ENCODE peak calls at places on chromosomes 3 and 15, in eight cellular contexts. G, W, V, O, H, X, B and Y are unnamed samples.

GRCh38 chr3:14741510-14741909 is 66.6 kb downstream of the C3orf20 start:
- DNase-seq in G (no peak), W (no peak), V (no peak), O (no peak), H (no peak), X (no peak), B (no peak), Y (no peak)

GRCh38 chr15:31222769-31223345 is 103.8 kb upstream of the KLF13 start:
- DNase-seq in G (no peak), W (no peak), V (no peak), O (no peak), H (no peak), X (no peak), B (no peak), Y (no peak)

GRCh38 chr15:67968564-67969440 is 85.3 kb upstream of the PIAS1 start:
- DNase-seq in G (no peak), W (no peak), V (no peak), O (no peak), H (no peak), X (no peak), B (no peak), Y (no peak)

GRCh38 chr15:78763796-78764241 is 47.4 kb downstream of the ADAMTS7 start:
- DNase-seq in G (no peak), W (no peak), V (no peak), O (no peak), H (no peak), X (peak), B (no peak), Y (no peak)

GRCh38 chr3:67362686-67363085 is 291.7 kb downstream of the SUCLG2 start:
- DNase-seq in G (no peak), W (no peak), V (no peak), O (no peak), H (no peak), X (no peak), B (no peak), Y (no peak)

GRCh38 chr3:159818399-159818798 is 170.2 kb upstream of the IL12A start:
- DNase-seq in G (no peak), W (no peak), V (no peak), O (no peak), H (no peak), X (no peak), B (no peak), Y (no peak)

GRCh38 chr3:190780524-190780923 is 82.0 kb downstream of the GMNC start:
- DNase-seq in G (no peak), W (no peak), V (no peak), O (no peak), H (no peak), X (no peak), B (no peak), Y (no peak)

GRCh38 chr3:23490459-23490858 is 287.3 kb downstream of the UBE2E2 start:
- DNase-seq in G (no peak), W (no peak), V (peak), O (peak), H (peak), X (no peak), B (peak), Y (no peak)

GRCh38 chr15:99963096-99963825 is 230.0 kb upstream of the LYSMD4 start:
- DNase-seq in G (no peak), W (no peak), V (no peak), O (no peak), H (no peak), X (peak), B (peak), Y (no peak)

GRCh38 chr3:62110801-62111200 is 262.5 kb downstream of the FEZF2 start:
- DNase-seq in G (no peak), W (no peak), V (no peak), O (no peak), H (no peak), X (no peak), B (peak), Y (no peak)

GRCh38 chr15:23866832-23867231 is 179.7 kb upstream of the NDN start:
- DNase-seq in G (peak), W (no peak), V (no peak), O (peak), H (no peak), X (no peak), B (no peak), Y (no peak)

DNA sequence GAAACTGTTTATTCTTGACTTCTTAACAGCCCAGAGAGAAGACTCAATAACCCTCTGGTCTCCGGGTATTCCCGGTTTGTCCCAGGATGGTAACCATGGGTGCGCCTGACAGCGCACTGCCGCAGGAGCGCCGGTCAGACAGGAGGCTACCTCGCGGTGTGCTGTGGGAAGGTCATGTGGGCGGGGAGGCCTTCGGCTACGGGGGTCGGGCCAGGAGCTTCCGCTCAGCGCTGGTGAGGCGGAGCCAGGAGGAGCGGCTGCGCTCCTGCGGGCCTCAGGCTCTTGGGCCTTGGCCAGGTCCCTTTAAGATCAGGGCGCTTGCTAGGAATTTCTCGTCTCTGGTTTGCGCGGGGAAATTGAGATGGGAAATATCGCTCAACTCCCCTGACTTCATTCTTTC is 182.3 kb upstream of the NDN start:
- DNase-seq in G (no peak), W (no peak), V (peak), O (no peak), H (no peak), X (peak), B (no peak), Y (no peak)
- H3K4me3 ChIP-seq in G (no peak), W (no peak), V (no peak), O (no peak), H (no peak), X (no peak), B (no peak), Y (no peak)

DNA sequence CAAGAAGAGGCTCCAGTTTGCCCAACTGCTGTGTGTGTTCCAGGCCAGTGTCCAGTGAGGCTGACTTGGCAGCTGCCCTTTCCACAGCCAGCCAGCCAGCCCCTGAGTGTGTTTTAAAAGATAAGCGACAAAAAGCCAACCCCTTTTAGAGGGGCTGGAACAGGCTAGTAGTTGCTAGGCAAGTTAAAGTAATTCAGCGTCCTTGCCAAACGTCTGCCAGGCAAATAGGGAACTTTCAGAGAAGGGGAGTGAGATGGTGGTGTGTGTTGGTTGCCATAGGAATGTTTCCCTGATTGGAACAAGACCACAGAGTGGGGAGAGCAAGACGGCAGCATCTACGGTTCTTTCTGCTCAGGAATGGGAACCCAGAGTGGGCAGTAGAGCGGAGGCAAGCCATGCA is 86.3 kb downstream of the TMEM108 start:
- DNase-seq in G (no peak), W (no peak), V (peak), O (no peak), H (no peak), X (no peak), B (peak), Y (no peak)
- H3K4me3 ChIP-seq in G (no peak), W (no peak), V (no peak), O (no peak), H (no peak), X (no peak), B (no peak), Y (no peak)

GRCh38 chr3:148203263-148204010 is 494.3 kb upstream of the AGTR1 start:
- DNase-seq in G (no peak), W (no peak), V (no peak), O (peak), H (no peak), X (no peak), B (peak), Y (no peak)
- H3K4me3 ChIP-seq in G (no peak), W (no peak), V (no peak), O (peak), H (peak), X (no peak), B (no peak), Y (no peak)

GRCh38 chr15:96054606-96055005 is 275.9 kb upstream of the NR2F2 start:
- DNase-seq in G (no peak), W (no peak), V (no peak), O (no peak), H (no peak), X (no peak), B (no peak), Y (no peak)

GRCh38 chr15:96053039-96054021 is 277.2 kb upstream of the NR2F2 start:
- DNase-seq in G (no peak), W (no peak), V (peak), O (peak), H (no peak), X (peak), B (peak), Y (no peak)

GRCh38 chr15:96052154-96052553 is 278.3 kb upstream of the NR2F2 start:
- DNase-seq in G (no peak), W (no peak), V (no peak), O (no peak), H (no peak), X (no peak), B (no peak), Y (no peak)

GRCh38 chr15:96052572-96053038 is 277.9 kb upstream of the NR2F2 start:
- DNase-seq in G (no peak), W (no peak), V (no peak), O (no peak), H (no peak), X (no peak), B (no peak), Y (no peak)

GRCh38 chr15:96054029-96054428 is 276.5 kb upstream of the NR2F2 start:
- DNase-seq in G (no peak), W (no peak), V (no peak), O (no peak), H (no peak), X (no peak), B (no peak), Y (no peak)
- H3K4me3 ChIP-seq in G (no peak), W (no peak), V (no peak), O (no peak), H (no peak), X (peak), B (no peak), Y (no peak)

GRCh38 chr3:101070260-101071121 is 77.3 kb upstream of the ABI3BP start:
- DNase-seq in G (no peak), W (peak), V (peak), O (no peak), H (no peak), X (peak), B (peak), Y (no peak)

GRCh38 chr3:101069796-101070195 is 76.6 kb upstream of the ABI3BP start:
- DNase-seq in G (no peak), W (no peak), V (peak), O (no peak), H (no peak), X (no peak), B (no peak), Y (no peak)

GRCh38 chr3:101065962-101066361 is 72.7 kb upstream of the ABI3BP start:
- DNase-seq in G (peak), W (no peak), V (peak), O (peak), H (peak), X (no peak), B (peak), Y (no peak)

GRCh38 chr3:101068876-101069606 is 75.8 kb upstream of the ABI3BP start:
- DNase-seq in G (no peak), W (no peak), V (peak), O (peak), H (no peak), X (no peak), B (no peak), Y (no peak)

GRCh38 chr3:101066776-101067175 is 73.6 kb upstream of the ABI3BP start:
- DNase-seq in G (no peak), W (no peak), V (peak), O (peak), H (no peak), X (no peak), B (peak), Y (no peak)
- H3K4me3 ChIP-seq in G (no peak), W (no peak), V (no peak), O (no peak), H (no peak), X (no peak), B (no peak), Y (no peak)

DNA sequence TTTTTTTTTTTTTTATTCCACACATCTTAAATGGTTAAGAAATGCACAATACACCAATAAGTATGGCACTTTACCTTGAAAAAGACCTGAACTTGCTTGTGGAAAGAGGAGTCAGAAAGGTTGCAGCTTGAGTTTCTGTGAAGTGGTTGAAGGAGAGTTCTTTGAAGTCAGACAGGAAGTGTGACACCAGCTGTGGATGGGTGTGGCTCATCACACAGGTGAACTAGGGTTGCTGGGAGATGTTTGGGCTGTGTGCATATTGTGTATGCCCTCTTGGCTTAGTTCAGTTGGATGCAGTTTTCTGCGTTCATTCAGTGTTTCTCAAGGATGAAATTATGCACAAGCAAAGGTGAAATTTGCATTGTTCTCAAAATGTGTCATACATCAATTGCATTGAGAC is 6.3 kb downstream of the AEN start:
- DNase-seq in G (no peak), W (no peak), V (no peak), O (no peak), H (no peak), X (no peak), B (no peak), Y (peak)
- H3K4me3 ChIP-seq in G (no peak), W (no peak), V (no peak), O (no peak), H (no peak), X (no peak), B (no peak), Y (no peak)

GRCh38 chr15:90819850-90820249 is 48.5 kb upstream of the FURIN start:
- DNase-seq in G (no peak), W (no peak), V (no peak), O (no peak), H (no peak), X (no peak), B (no peak), Y (no peak)

GRCh38 chr15:90820481-90820880 is 47.9 kb upstream of the FURIN start:
- DNase-seq in G (no peak), W (no peak), V (no peak), O (no peak), H (no peak), X (no peak), B (no peak), Y (no peak)

GRCh38 chr15:90823455-90823974 is 44.9 kb upstream of the FURIN start:
- DNase-seq in G (no peak), W (no peak), V (no peak), O (no peak), H (no peak), X (no peak), B (no peak), Y (no peak)

GRCh38 chr15:90819390-90819789 is 49.0 kb upstream of the FURIN start:
- DNase-seq in G (no peak), W (no peak), V (no peak), O (no peak), H (no peak), X (no peak), B (no peak), Y (no peak)

DNA sequence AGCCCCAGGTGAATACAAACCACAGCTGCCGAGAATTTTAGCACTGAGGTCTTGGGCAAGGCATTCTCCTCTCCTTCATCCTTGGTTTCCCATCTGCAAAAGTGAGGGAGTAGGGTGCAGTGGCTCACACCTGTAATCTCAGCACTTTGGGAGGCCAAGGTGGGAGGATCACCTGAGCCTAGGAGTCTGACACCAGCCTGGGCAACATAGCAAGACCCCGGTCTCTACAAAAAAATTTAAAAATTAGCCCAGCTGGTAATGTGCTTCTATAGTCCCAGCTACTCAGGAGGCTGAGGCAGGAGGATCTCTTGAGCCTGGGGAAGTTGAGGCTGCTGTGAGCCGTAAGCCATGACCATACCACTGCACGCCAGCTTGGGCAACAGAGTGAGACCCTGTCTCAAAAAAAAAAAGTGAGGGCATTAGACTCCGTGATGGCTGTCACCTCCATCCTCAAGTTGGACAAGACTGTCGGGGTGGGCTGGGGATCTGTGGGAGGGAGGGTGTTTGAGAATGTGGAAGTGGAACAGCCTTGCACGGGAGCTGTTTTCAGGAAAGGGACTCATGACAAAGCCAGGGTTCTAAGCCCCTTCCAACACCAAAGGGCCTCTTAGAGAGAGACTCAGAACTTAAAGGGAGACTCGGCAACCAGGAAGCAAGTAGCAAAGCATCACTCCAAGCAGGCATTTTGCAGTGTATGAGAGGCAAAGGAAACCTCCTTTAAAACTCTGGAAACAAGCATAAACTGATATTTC is 46.0 kb upstream of the FURIN start:
- DNase-seq in G (no peak), W (no peak), V (no peak), O (no peak), H (no peak), X (no peak), B (no peak), Y (no peak)
- H3K4me3 ChIP-seq in G (no peak), W (no peak), V (no peak), O (no peak), H (no peak), X (no peak), B (no peak), Y (no peak)

DNA sequence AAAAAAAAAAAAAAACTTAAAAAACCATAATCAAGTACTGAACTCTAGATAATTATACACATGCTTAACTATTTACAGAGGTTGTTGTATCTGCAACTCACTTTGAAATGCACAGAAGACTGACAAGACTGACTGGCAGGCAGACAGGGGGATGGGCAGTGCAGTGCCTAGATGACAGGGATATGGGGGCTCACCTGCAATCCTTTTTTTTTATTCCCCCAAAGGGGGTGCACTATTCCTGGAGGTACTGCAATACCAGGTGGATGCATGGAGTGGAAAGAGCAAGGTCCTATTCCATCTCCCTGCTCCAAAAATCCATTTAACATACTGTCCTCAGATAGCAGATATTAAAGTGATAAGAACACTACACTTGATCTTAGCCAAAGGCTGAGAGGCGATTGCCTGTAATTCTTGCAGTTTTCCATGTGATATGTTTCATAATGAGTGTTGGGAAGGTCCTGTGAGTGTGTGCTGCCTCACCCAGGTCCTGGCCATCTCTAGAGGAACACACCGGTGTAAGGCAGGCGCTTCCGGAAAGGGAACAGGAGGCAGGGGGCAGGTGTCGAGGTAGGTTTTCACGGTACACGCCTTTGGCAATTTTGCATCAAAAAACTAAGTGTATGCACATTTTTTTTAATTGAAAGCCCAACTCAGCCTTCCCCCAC is 22.7 kb downstream of the SEC61A1 start:
- DNase-seq in G (no peak), W (no peak), V (no peak), O (no peak), H (no peak), X (no peak), B (no peak), Y (no peak)
- H3K4me3 ChIP-seq in G (peak), W (no peak), V (no peak), O (no peak), H (peak), X (peak), B (no peak), Y (no peak)

GRCh38 chr3:116446037-116446436 is 750 bp upstream of the LSAMP start:
- DNase-seq in G (no peak), W (no peak), V (no peak), O (no peak), H (no peak), X (no peak), B (no peak), Y (no peak)
- H3K4me3 ChIP-seq in G (no peak), W (no peak), V (no peak), O (no peak), H (no peak), X (no peak), B (no peak), Y (no peak)